ENCODE peak calls at places on chromosomes 12 and 14, in nine cellular contexts. One of them, this sample, is unnamed.

GRCh38 chr14:93033983-93034670 is 81.6 kb downstream of the ITPK1 start:
- DNase-seq in mucosa of descending colon: peak
- DNase-seq in cardiac muscle cell: no peak
- DNase-seq in MM.1S: no peak
- DNase-seq in epithelial cell of esophagus: no peak
- DNase-seq in pancreas: no peak
- DNase-seq in foreskin fibroblast: no peak
- DNase-seq in brain microvascular endothelial cell: no peak
- DNase-seq in CD8-positive, alpha-beta T cell: peak
- DNase-seq in this sample: no peak

GRCh38 chr12:12562016-12562483 is 613 bp downstream of the DUSP16 start:
- DNase-seq in mucosa of descending colon: peak
- DNase-seq in MM.1S: peak
- DNase-seq in brain microvascular endothelial cell: no peak
- DNase-seq in pancreas: no peak
- DNase-seq in cardiac muscle cell: peak
- DNase-seq in foreskin fibroblast: peak
- DNase-seq in epithelial cell of esophagus: peak
- DNase-seq in CD8-positive, alpha-beta T cell: peak
- DNase-seq in this sample: no peak

GRCh38 chr12:72471806-72472205 is 199.6 kb downstream of the TRHDE start:
- DNase-seq in MM.1S: no peak
- DNase-seq in epithelial cell of esophagus: no peak
- DNase-seq in pancreas: no peak
- DNase-seq in CD8-positive, alpha-beta T cell: no peak
- DNase-seq in brain microvascular endothelial cell: no peak
- DNase-seq in mucosa of descending colon: no peak
- DNase-seq in cardiac muscle cell: no peak
- DNase-seq in foreskin fibroblast: no peak
- DNase-seq in this sample: no peak

GRCh38 chr12:116066381-116067230 is 210.9 kb downstream of the MED13L start:
- DNase-seq in cardiac muscle cell: peak
- DNase-seq in epithelial cell of esophagus: peak
- DNase-seq in pancreas: no peak
- DNase-seq in CD8-positive, alpha-beta T cell: peak
- DNase-seq in foreskin fibroblast: peak
- DNase-seq in brain microvascular endothelial cell: peak
- DNase-seq in MM.1S: peak
- DNase-seq in mucosa of descending colon: no peak
- DNase-seq in this sample: no peak

GRCh38 chr14:89296281-89296745 is 120.7 kb downstream of the FOXN3 start:
- DNase-seq in brain microvascular endothelial cell: no peak
- DNase-seq in CD8-positive, alpha-beta T cell: no peak
- DNase-seq in foreskin fibroblast: no peak
- DNase-seq in epithelial cell of esophagus: no peak
- DNase-seq in mucosa of descending colon: no peak
- DNase-seq in pancreas: no peak
- DNase-seq in cardiac muscle cell: no peak
- DNase-seq in MM.1S: no peak
- DNase-seq in this sample: no peak

GRCh38 chr12:108612788-108613282 is 15.0 kb upstream of the TMEM119 start:
- DNase-seq in foreskin fibroblast: no peak
- DNase-seq in brain microvascular endothelial cell: no peak
- DNase-seq in epithelial cell of esophagus: peak
- DNase-seq in mucosa of descending colon: no peak
- DNase-seq in cardiac muscle cell: no peak
- DNase-seq in MM.1S: no peak
- DNase-seq in pancreas: peak
- DNase-seq in CD8-positive, alpha-beta T cell: no peak
- DNase-seq in this sample: no peak

GRCh38 chr12:98042668-98043067 is 472.7 kb upstream of the TMPO start:
- DNase-seq in foreskin fibroblast: no peak
- DNase-seq in cardiac muscle cell: no peak
- DNase-seq in epithelial cell of esophagus: no peak
- DNase-seq in pancreas: no peak
- DNase-seq in MM.1S: no peak
- DNase-seq in CD8-positive, alpha-beta T cell: no peak
- DNase-seq in brain microvascular endothelial cell: no peak
- DNase-seq in mucosa of descending colon: no peak
- DNase-seq in this sample: no peak

GRCh38 chr12:91859347-91859746 is 286.3 kb downstream of the BTG1 start:
- DNase-seq in brain microvascular endothelial cell: no peak
- DNase-seq in MM.1S: no peak
- DNase-seq in foreskin fibroblast: no peak
- DNase-seq in CD8-positive, alpha-beta T cell: no peak
- DNase-seq in cardiac muscle cell: no peak
- DNase-seq in epithelial cell of esophagus: no peak
- DNase-seq in pancreas: no peak
- DNase-seq in mucosa of descending colon: no peak
- DNase-seq in this sample: no peak

GRCh38 chr12:1760566-1761382 is 59.6 kb upstream of the LRTM2 start:
- DNase-seq in foreskin fibroblast: peak
- DNase-seq in mucosa of descending colon: no peak
- DNase-seq in cardiac muscle cell: peak
- DNase-seq in pancreas: no peak
- DNase-seq in MM.1S: no peak
- DNase-seq in epithelial cell of esophagus: peak
- DNase-seq in brain microvascular endothelial cell: peak
- DNase-seq in CD8-positive, alpha-beta T cell: no peak
- DNase-seq in this sample: no peak

GRCh38 chr14:56271988-56272387 is 153.8 kb downstream of the PELI2 start:
- DNase-seq in MM.1S: no peak
- DNase-seq in brain microvascular endothelial cell: peak
- DNase-seq in mucosa of descending colon: no peak
- DNase-seq in epithelial cell of esophagus: peak
- DNase-seq in foreskin fibroblast: peak
- DNase-seq in CD8-positive, alpha-beta T cell: no peak
- DNase-seq in pancreas: no peak
- DNase-seq in cardiac muscle cell: peak
- DNase-seq in this sample: peak

GRCh38 chr12:46153267-46153872 is 115.5 kb downstream of the SLC38A1 start:
- DNase-seq in cardiac muscle cell: peak
- DNase-seq in mucosa of descending colon: no peak
- DNase-seq in brain microvascular endothelial cell: no peak
- DNase-seq in CD8-positive, alpha-beta T cell: no peak
- DNase-seq in foreskin fibroblast: peak
- DNase-seq in pancreas: no peak
- DNase-seq in MM.1S: peak
- DNase-seq in epithelial cell of esophagus: peak
- DNase-seq in this sample: no peak

GRCh38 chr12:117892441-117892840 is 76.3 kb downstream of the KSR2 start:
- DNase-seq in MM.1S: no peak
- DNase-seq in brain microvascular endothelial cell: no peak
- DNase-seq in pancreas: no peak
- DNase-seq in cardiac muscle cell: no peak
- DNase-seq in foreskin fibroblast: no peak
- DNase-seq in mucosa of descending colon: no peak
- DNase-seq in epithelial cell of esophagus: no peak
- DNase-seq in CD8-positive, alpha-beta T cell: no peak
- DNase-seq in this sample: no peak

GRCh38 chr12:117885211-117885610 is 83.6 kb downstream of the KSR2 start:
- DNase-seq in epithelial cell of esophagus: no peak
- DNase-seq in mucosa of descending colon: no peak
- DNase-seq in cardiac muscle cell: no peak
- DNase-seq in brain microvascular endothelial cell: no peak
- DNase-seq in CD8-positive, alpha-beta T cell: no peak
- DNase-seq in pancreas: no peak
- DNase-seq in foreskin fibroblast: no peak
- DNase-seq in MM.1S: no peak
- DNase-seq in this sample: no peak

GRCh38 chr12:117889098-117889497 is 79.7 kb downstream of the KSR2 start:
- DNase-seq in cardiac muscle cell: no peak
- DNase-seq in mucosa of descending colon: no peak
- DNase-seq in epithelial cell of esophagus: no peak
- DNase-seq in CD8-positive, alpha-beta T cell: no peak
- DNase-seq in foreskin fibroblast: no peak
- DNase-seq in MM.1S: no peak
- DNase-seq in brain microvascular endothelial cell: no peak
- DNase-seq in pancreas: no peak
- DNase-seq in this sample: no peak

GRCh38 chr12:117890644-117891043 is 78.1 kb downstream of the KSR2 start:
- DNase-seq in epithelial cell of esophagus: no peak
- DNase-seq in cardiac muscle cell: no peak
- DNase-seq in MM.1S: no peak
- DNase-seq in CD8-positive, alpha-beta T cell: no peak
- DNase-seq in mucosa of descending colon: no peak
- DNase-seq in brain microvascular endothelial cell: no peak
- DNase-seq in pancreas: no peak
- DNase-seq in foreskin fibroblast: no peak
- DNase-seq in this sample: peak

GRCh38 chr12:117890137-117890536 is 78.7 kb downstream of the KSR2 start:
- DNase-seq in epithelial cell of esophagus: no peak
- DNase-seq in cardiac muscle cell: no peak
- DNase-seq in brain microvascular endothelial cell: no peak
- DNase-seq in MM.1S: no peak
- DNase-seq in pancreas: no peak
- DNase-seq in mucosa of descending colon: no peak
- DNase-seq in foreskin fibroblast: no peak
- DNase-seq in CD8-positive, alpha-beta T cell: no peak
- DNase-seq in this sample: no peak
- TF ChIP-seq CTCF in epithelial cell of esophagus: no peak
- TF ChIP-seq CTCF in cardiac muscle cell: no peak
- TF ChIP-seq CTCF in brain microvascular endothelial cell: peak
- TF ChIP-seq CTCF in MM.1S: no peak
- TF ChIP-seq CTCF in pancreas: no peak
- TF ChIP-seq CTCF in mucosa of descending colon: no peak
- TF ChIP-seq CTCF in foreskin fibroblast: peak
- TF ChIP-seq CTCF in CD8-positive, alpha-beta T cell: no peak
- TF ChIP-seq CTCF in this sample: peak

DNA sequence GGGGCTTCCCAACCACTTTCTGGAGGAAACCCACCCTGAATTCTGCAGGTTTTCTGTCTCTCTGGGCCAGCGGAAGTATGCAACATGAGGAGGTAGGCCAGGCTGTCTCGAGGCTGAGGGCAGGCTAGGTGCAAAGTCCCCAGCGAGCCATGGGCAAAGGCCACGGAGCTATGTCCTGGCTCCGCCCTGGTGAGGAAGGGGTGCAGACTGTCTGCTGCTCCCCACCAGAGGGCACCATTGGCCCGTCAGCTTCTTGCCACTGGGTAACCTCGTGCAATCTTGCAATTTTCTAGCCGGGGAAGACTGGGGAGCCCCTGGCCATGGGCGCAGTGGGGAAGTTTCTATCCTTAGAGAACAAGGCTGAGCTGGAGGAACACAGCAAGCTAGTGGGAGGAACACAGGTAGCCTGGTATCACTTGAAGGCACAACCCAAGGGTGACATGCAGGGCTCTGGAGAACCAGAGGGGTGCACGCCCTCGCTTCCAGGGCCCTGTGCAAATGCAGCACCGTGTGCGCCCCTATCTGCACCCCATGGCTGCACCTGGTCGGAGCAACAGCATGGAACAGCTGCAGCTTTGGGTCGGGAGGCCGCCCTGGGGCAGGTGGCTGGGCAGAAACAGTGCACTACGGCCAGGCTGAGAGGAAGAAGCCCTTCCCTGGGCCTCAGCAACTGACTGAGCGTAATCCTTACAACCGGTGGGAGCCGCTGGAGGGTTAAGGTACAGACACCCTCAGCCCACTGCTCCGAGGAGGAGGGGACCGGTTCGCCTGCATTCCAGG is 27.6 kb upstream of the RPLP0 start:
- DNase-seq in epithelial cell of esophagus: peak
- DNase-seq in foreskin fibroblast: peak
- DNase-seq in MM.1S: peak
- DNase-seq in brain microvascular endothelial cell: peak
- DNase-seq in cardiac muscle cell: peak
- DNase-seq in mucosa of descending colon: peak
- DNase-seq in pancreas: peak
- DNase-seq in CD8-positive, alpha-beta T cell: peak
- DNase-seq in this sample: peak
- H3K4me3 ChIP-seq in epithelial cell of esophagus: no peak
- H3K4me3 ChIP-seq in foreskin fibroblast: peak
- H3K4me3 ChIP-seq in MM.1S: no peak
- H3K4me3 ChIP-seq in brain microvascular endothelial cell: peak
- H3K4me3 ChIP-seq in cardiac muscle cell: peak
- H3K4me3 ChIP-seq in mucosa of descending colon: no peak
- H3K4me3 ChIP-seq in pancreas: peak
- H3K4me3 ChIP-seq in CD8-positive, alpha-beta T cell: peak
- H3K4me3 ChIP-seq in this sample: no peak

DNA sequence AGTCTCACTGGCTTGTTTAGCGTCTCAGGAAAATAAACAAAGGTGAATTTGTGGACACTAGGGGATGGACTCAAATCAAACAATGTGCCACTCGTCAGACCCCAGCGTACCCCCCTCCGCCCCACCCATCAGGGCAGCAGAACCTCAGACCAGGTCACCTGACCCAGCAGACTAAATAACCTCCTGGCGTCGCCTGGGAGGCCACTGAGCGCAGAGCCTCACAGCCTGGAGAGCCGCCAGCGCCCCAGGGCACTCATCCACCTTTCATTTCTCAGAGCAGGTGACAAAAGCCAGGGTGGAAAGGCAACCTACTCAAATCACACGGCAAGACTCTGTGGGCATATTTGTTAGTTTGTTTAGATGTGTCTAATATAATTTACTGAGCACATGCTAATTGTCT is 100.9 kb downstream of the DICER1 start:
- DNase-seq in epithelial cell of esophagus: no peak
- DNase-seq in cardiac muscle cell: no peak
- DNase-seq in MM.1S: no peak
- DNase-seq in mucosa of descending colon: no peak
- DNase-seq in CD8-positive, alpha-beta T cell: no peak
- DNase-seq in brain microvascular endothelial cell: no peak
- DNase-seq in pancreas: no peak
- DNase-seq in foreskin fibroblast: no peak
- DNase-seq in this sample: no peak
- TF ChIP-seq CTCF in epithelial cell of esophagus: no peak
- TF ChIP-seq CTCF in cardiac muscle cell: no peak
- TF ChIP-seq CTCF in MM.1S: no peak
- TF ChIP-seq CTCF in mucosa of descending colon: no peak
- TF ChIP-seq CTCF in CD8-positive, alpha-beta T cell: no peak
- TF ChIP-seq CTCF in brain microvascular endothelial cell: no peak
- TF ChIP-seq CTCF in pancreas: no peak
- TF ChIP-seq CTCF in foreskin fibroblast: no peak
- TF ChIP-seq CTCF in this sample: no peak

GRCh38 chr12:103431387-103431786 is 64.4 kb downstream of the C12orf42 start:
- DNase-seq in brain microvascular endothelial cell: no peak
- DNase-seq in MM.1S: no peak
- DNase-seq in cardiac muscle cell: no peak
- DNase-seq in foreskin fibroblast: no peak
- DNase-seq in epithelial cell of esophagus: no peak
- DNase-seq in pancreas: no peak
- DNase-seq in CD8-positive, alpha-beta T cell: no peak
- DNase-seq in mucosa of descending colon: no peak
- DNase-seq in this sample: no peak

GRCh38 chr12:103431950-103432349 is 63.8 kb downstream of the C12orf42 start:
- DNase-seq in foreskin fibroblast: no peak
- DNase-seq in cardiac muscle cell: no peak
- DNase-seq in mucosa of descending colon: no peak
- DNase-seq in pancreas: no peak
- DNase-seq in epithelial cell of esophagus: no peak
- DNase-seq in CD8-positive, alpha-beta T cell: no peak
- DNase-seq in MM.1S: no peak
- DNase-seq in brain microvascular endothelial cell: no peak
- DNase-seq in this sample: no peak
- H3K4me3 ChIP-seq in foreskin fibroblast: no peak
- H3K4me3 ChIP-seq in cardiac muscle cell: no peak
- H3K4me3 ChIP-seq in mucosa of descending colon: no peak
- H3K4me3 ChIP-seq in pancreas: no peak
- H3K4me3 ChIP-seq in epithelial cell of esophagus: no peak
- H3K4me3 ChIP-seq in CD8-positive, alpha-beta T cell: no peak
- H3K4me3 ChIP-seq in MM.1S: no peak
- H3K4me3 ChIP-seq in brain microvascular endothelial cell: no peak
- H3K4me3 ChIP-seq in this sample: no peak

This sample was measured in AG09309.